ENCODE peak calls at places on chromosomes 11 and 22, in nine cellular contexts. O is dorsolateral prefrontal cortex; R is stimulated activated naive B cell treated with anti-CD40 and anti-IgM and Interleukin-4, amounts not matched to agents 10 μg/mL and 1 μg/mL and 100 μg/mL, for 72 hours; B is AG20443; G is HAP-1; T is NCI-H1092; S is KG1; W is stomach; J is fibroblast of mammary gland. Y is an unnamed sample.

GRCh38 chr11:64864473-64865285 is 13.7 kb downstream of the EHD1 start:
- DNase-seq in W (no peak), R (peak; percentile 49), S (no peak), G (no peak), B (peak; percentile 87), J (peak; percentile 97), O (no peak), T (no peak), Y (peak; percentile 93)

GRCh38 chr11:44306469-44307244 is 3.3 kb downstream of the ALX4 start:
- DNase-seq in B (no peak), G (no peak), S (no peak), J (no peak), W (no peak), T (no peak), O (no peak), R (no peak), Y (no peak)

GRCh38 chr11:68214173-68215086 is 1.3 kb upstream of the KMT5B start:
- DNase-seq in W (no peak), J (no peak), T (no peak), S (no peak), O (peak; percentile 48), B (no peak), G (no peak), R (peak; percentile 26), Y (peak; percentile 17)

GRCh38 chr22:45971389-45972028 is 5.5 kb downstream of the WNT7B start:
- DNase-seq in W (no peak), B (no peak), G (no peak), O (no peak), T (no peak), R (no peak), S (no peak), J (no peak), Y (no peak)

GRCh38 chr11:108818971-108819370 is 154.1 kb downstream of the DDX10 start:
- DNase-seq in S (no peak), G (no peak), W (no peak), T (no peak), J (no peak), O (no peak), B (no peak), R (no peak), Y (no peak)

GRCh38 chr22:33104192-33104591 is 46.0 kb upstream of the SYN3 start:
- DNase-seq in W (no peak), G (no peak), T (no peak), O (no peak), J (no peak), R (no peak), S (no peak), B (no peak), Y (no peak)

GRCh38 chr11:1926156-1927031 is 6.9 kb downstream of the TNNT3 start:
- DNase-seq in J (no peak), T (no peak), B (peak; percentile 7), G (no peak), W (no peak), O (no peak), S (no peak), R (no peak), Y (no peak)

GRCh38 chr11:18633256-18634139 is 644 bp downstream of the SPTY2D1 start:
- DNase-seq in W (no peak), J (peak; percentile 66), B (peak; percentile 11), S (no peak), O (no peak), G (peak; percentile 5), T (no peak), R (peak; percentile 21), Y (peak; percentile 34)

GRCh38 chr11:47373876-47374820 is 4.2 kb downstream of the SPI1 start:
- DNase-seq in S (peak; percentile 23), T (peak; percentile 39), B (peak; percentile 93), J (peak; percentile 67), R (peak; percentile 43), O (peak; percentile 76), G (peak; percentile 68), W (peak; percentile 87), Y (peak; percentile 80)

GRCh38 chr11:94845622-94846021 is 77.5 kb downstream of the AMOTL1 start:
- DNase-seq in T (no peak), B (no peak), S (no peak), R (no peak), W (peak; percentile 78), J (peak; percentile 11), O (no peak), G (no peak), Y (no peak)

GRCh38 chr22:37741312-37741795 is 44.5 kb downstream of the TRIOBP start:
- DNase-seq in B (peak; percentile 93), O (no peak), W (peak; percentile 76), G (no peak), J (peak; percentile 99), T (peak; percentile 72), R (no peak), S (no peak), Y (peak; percentile 88)

GRCh38 chr11:56948991-56949390 is 39.7 kb upstream of the OR5AK2 start:
- DNase-seq in B (no peak), G (no peak), O (no peak), S (no peak), R (no peak), T (no peak), J (no peak), W (no peak), Y (no peak)

GRCh38 chr22:45562537-45563361 is 60.1 kb downstream of the FBLN1 start:
- DNase-seq in T (no peak), G (no peak), B (no peak), O (no peak), W (no peak), J (no peak), S (no peak), R (no peak), Y (no peak)

GRCh38 chr11:35347921-35348331 is 71.4 kb downstream of the SLC1A2 start:
- DNase-seq in J (peak; percentile 88), T (no peak), R (no peak), W (no peak), S (no peak), B (peak; percentile 86), O (no peak), G (no peak), Y (no peak)

GRCh38 chr22:17836977-17837742 is 62.9 kb upstream of the BID start:
- DNase-seq in G (no peak), B (no peak), J (no peak), T (no peak), O (peak; percentile 59), S (no peak), R (no peak), W (peak; percentile 60), Y (no peak)

GRCh38 chr22:40153186-40153585 is 24.5 kb upstream of the TNRC6B start:
- DNase-seq in J (no peak), T (no peak), R (no peak), G (no peak), B (no peak), S (no peak), W (no peak), O (no peak), Y (no peak)

GRCh38 chr11:67419330-67420049 is 4.0 kb downstream of the CARNS1 start:
- DNase-seq in J (no peak), B (no peak), O (no peak), S (no peak), T (no peak), R (no peak), W (no peak), G (no peak), Y (no peak)

GRCh38 chr11:74196781-74197486 is 25.8 kb downstream of the PPME1 start:
- DNase-seq in J (no peak), T (no peak), W (no peak), O (no peak), S (no peak), G (no peak), B (no peak), R (no peak), Y (no peak)

GRCh38 chr11:106625566-106625965 is 392.7 kb downstream of the GUCY1A2 start:
- DNase-seq in G (no peak), W (no peak), R (no peak), B (no peak), T (no peak), J (no peak), O (no peak), S (no peak), Y (no peak)

GRCh38 chr11:1281326-1281973 is 28.0 kb downstream of the TOLLIP start:
- DNase-seq in W (no peak), S (no peak), R (no peak), B (peak; percentile 39), G (no peak), O (peak; percentile 55), J (peak; percentile 21), T (no peak), Y (no peak)

GRCh38 chr11:18419040-18419439 is 6.9 kb downstream of the LDHC start:
- DNase-seq in S (no peak), W (no peak), R (no peak), G (no peak), J (no peak), B (no peak), T (no peak), O (no peak), Y (no peak)

GRCh38 chr11:12943276-12943675 is 65.8 kb upstream of the RASSF10 start:
- DNase-seq in T (no peak), S (no peak), O (no peak), B (no peak), R (no peak), W (no peak), G (no peak), J (no peak), Y (no peak)

GRCh38 chr11:108340958-108341357 is 118.1 kb downstream of the ATM start:
- DNase-seq in S (no peak), R (no peak), O (no peak), W (no peak), G (no peak), T (no peak), J (no peak), B (no peak), Y (peak; percentile 23)

GRCh38 chr22:19224985-19225384 is 46.4 kb upstream of the SLC25A1 start:
- DNase-seq in B (no peak), G (no peak), S (no peak), J (no peak), T (no peak), O (no peak), W (no peak), R (no peak), Y (no peak)